ENCODE peak calls at places on chromosomes 16 and 17, in eight cellular contexts. M is body of pancreas, A is tibial nerve, O is IMR-90, J is A549, H is HCT116, C is Peyer's patch, R is heart left ventricle. G is an unnamed sample. For H3K4me1, the result is how much of the 10 kb centered on the place peaks cover.

GRCh38 chr17:49486012-49486641 is 9.0 kb upstream of the NGFR start:
- DNase-seq in O (no peak), R (no peak), J (no peak), H (no peak), M (no peak), A (no peak), C (no peak), G (peak)

GRCh38 chr17:43645450-43645764 is 16.3 kb downstream of the MEOX1 start:
- DNase-seq in C (no peak), A (no peak), M (no peak), H (no peak), J (no peak), O (no peak), R (no peak), G (no peak)

GRCh38 chr16:87145181-87146176 is 171.7 kb downstream of the C16orf95 start:
- DNase-seq in O (peak), M (no peak), A (no peak), R (no peak), J (peak), C (no peak), H (peak), G (no peak)

GRCh38 chr17:35132099-35132498 is 10.0 kb downstream of the NLE1 start:
- DNase-seq in A (no peak), H (no peak), C (no peak), O (no peak), J (no peak), M (no peak), R (no peak), G (no peak)

GRCh38 chr17:64315032-64315490 is 52.0 kb upstream of the TEX2 start:
- DNase-seq in R (peak), H (no peak), A (peak), O (no peak), J (no peak), C (peak), M (peak), G (peak)

GRCh38 chr17:10618202-10618635 is 38.9 kb downstream of the MYH3 start:
- DNase-seq in M (peak), H (peak), O (peak), C (peak), J (peak), R (peak), A (peak), G (peak)

GRCh38 chr16:51133691-51134090 is 17.4 kb downstream of the SALL1 start:
- DNase-seq in C (no peak), M (no peak), H (no peak), A (no peak), O (no peak), J (no peak), R (no peak), G (no peak)

GRCh38 chr16:71542377-71542776 is 16.2 kb downstream of the CHST4 start:
- DNase-seq in J (peak), C (peak), H (peak), M (peak), O (peak), R (no peak), A (peak), G (peak)

GRCh38 chr16:89031715-89032659 is 55.0 kb upstream of the CBFA2T3 start:
- DNase-seq in R (no peak), H (no peak), M (no peak), C (no peak), O (no peak), A (peak), J (no peak), G (no peak)

GRCh38 chr17:82524540-82524939 is 5.0 kb downstream of the FOXK2 start:
- DNase-seq in A (no peak), O (no peak), R (no peak), H (no peak), M (peak), C (no peak), J (no peak), G (no peak)

GRCh38 chr17:8941980-8942617 is 23.4 kb downstream of the PIK3R5 start:
- DNase-seq in J (no peak), C (no peak), A (no peak), H (no peak), M (no peak), R (no peak), O (no peak), G (no peak)

GRCh38 chr17:81735181-81736102 is 23.4 kb downstream of the SLC25A10 start:
- DNase-seq in H (no peak), C (peak), R (no peak), A (no peak), M (peak), O (peak), J (no peak), G (no peak)

GRCh38 chr17:45371414-45372324 is 54.8 kb upstream of the MAP3K14 start:
- DNase-seq in C (peak), H (peak), J (peak), M (peak), R (peak), A (peak), O (peak), G (peak)

GRCh38 chr16:27841911-27842310 is 221.6 kb downstream of the GSG1L start:
- DNase-seq in C (no peak), H (no peak), O (no peak), J (no peak), R (no peak), M (no peak), A (no peak), G (no peak)

GRCh38 chr17:5785343-5785742 is 201.0 kb upstream of the NLRP1 start:
- DNase-seq in C (no peak), J (no peak), M (no peak), O (peak), R (no peak), A (no peak), H (no peak), G (no peak)

GRCh38 chr16:77443834-77444460 is 9.1 kb upstream of the ADAMTS18 start:
- DNase-seq in C (no peak), O (no peak), J (no peak), R (no peak), M (no peak), H (no peak), A (no peak), G (no peak)

GRCh38 chr17:41973457-41973856 is 6.9 kb downstream of the CNP start:
- DNase-seq in A (no peak), M (no peak), R (no peak), C (no peak), H (no peak), O (no peak), J (no peak), G (peak)

GRCh38 chr16:79613009-79613408 is 12.5 kb upstream of the MAF start:
- DNase-seq in J (no peak), M (no peak), H (no peak), C (no peak), O (no peak), R (no peak), A (no peak), G (no peak)

GRCh38 chr17:681738-682137 is 32.9 kb downstream of the VPS53 start:
- DNase-seq in M (no peak), R (no peak), H (no peak), C (no peak), A (no peak), O (peak), J (no peak), G (no peak)

GRCh38 chr17:5758651-5759050 is 174.3 kb upstream of the NLRP1 start:
- DNase-seq in H (peak), O (peak), A (no peak), R (no peak), M (no peak), C (no peak), J (peak), G (peak)

GRCh38 chr17:2094891-2095535 is 40.1 kb downstream of the HIC1 start:
- DNase-seq in A (no peak), H (no peak), J (peak), O (peak), C (no peak), R (peak), M (peak), G (no peak)

GRCh38 chr17:35214192-35214591 is 20.0 kb upstream of the SLC35G3 start:
- DNase-seq in J (no peak), R (no peak), O (no peak), H (no peak), A (no peak), C (no peak), M (no peak), G (no peak)

GRCh38 chr17:67606471-67606870 is 111.3 kb upstream of the NOL11 start:
- DNase-seq in J (no peak), M (peak), C (no peak), O (peak), H (no peak), A (peak), R (peak), G (peak)

GRCh38 chr17:2138768-2139167 is 83.9 kb downstream of the HIC1 start:
- DNase-seq in R (peak), C (no peak), A (no peak), J (no peak), M (peak), O (no peak), H (no peak), G (peak)

GRCh38 chr16:67959520-67959919 is 8.9 kb downstream of the SLC12A4 start:
- DNase-seq in J (no peak), C (no peak), A (peak), R (peak), H (no peak), M (peak), O (peak), G (peak)

GRCh38 chr17:40451420-40451819 is 8.2 kb downstream of the IGFBP4 start:
- DNase-seq in A (peak), R (peak), C (peak), M (peak), J (no peak), O (peak), H (no peak), G (peak)

GRCh38 chr16:15707332-15707731 is 57.3 kb downstream of the NDE1 start:
- DNase-seq in O (no peak), M (no peak), C (no peak), J (no peak), H (no peak), R (no peak), A (no peak), G (no peak)

GRCh38 chr17:48460055-48460454 is 30.0 kb upstream of the SKAP1 start:
- DNase-seq in A (no peak), J (no peak), C (no peak), O (no peak), H (no peak), M (no peak), R (no peak), G (no peak)

GRCh38 chr17:30942311-30943079 is 20.8 kb downstream of the ADAP2 start:
- DNase-seq in M (no peak), C (no peak), A (no peak), J (no peak), R (no peak), H (no peak), O (peak), G (no peak)

GRCh38 chr16:75946058-75946457 is 219.8 kb upstream of the CPHXL start:
- DNase-seq in O (no peak), R (no peak), H (no peak), J (no peak), M (peak), A (no peak), C (no peak), G (no peak)

GRCh38 chr16:89860747-89861304 is 12.6 kb upstream of the TCF25 start:
- DNase-seq in M (peak), A (peak), J (peak), R (peak), C (peak), O (peak), H (peak), G (peak)

GRCh38 chr16:75061677-75062076 is 54.9 kb downstream of the LDHD start:
- DNase-seq in A (no peak), C (no peak), J (no peak), R (no peak), O (no peak), H (no peak), M (no peak), G (no peak)

GRCh38 chr17:72346306-72346705 is 225.5 kb downstream of the SOX9 start:
- DNase-seq in M (no peak), H (no peak), C (no peak), R (no peak), A (no peak), J (no peak), O (no peak), G (no peak)
- TF ChIP-seq POLR2A in M (no peak), H (no peak), C (no peak), R (no peak), A (no peak), J (no peak), O (no peak), G (no peak)

DNA sequence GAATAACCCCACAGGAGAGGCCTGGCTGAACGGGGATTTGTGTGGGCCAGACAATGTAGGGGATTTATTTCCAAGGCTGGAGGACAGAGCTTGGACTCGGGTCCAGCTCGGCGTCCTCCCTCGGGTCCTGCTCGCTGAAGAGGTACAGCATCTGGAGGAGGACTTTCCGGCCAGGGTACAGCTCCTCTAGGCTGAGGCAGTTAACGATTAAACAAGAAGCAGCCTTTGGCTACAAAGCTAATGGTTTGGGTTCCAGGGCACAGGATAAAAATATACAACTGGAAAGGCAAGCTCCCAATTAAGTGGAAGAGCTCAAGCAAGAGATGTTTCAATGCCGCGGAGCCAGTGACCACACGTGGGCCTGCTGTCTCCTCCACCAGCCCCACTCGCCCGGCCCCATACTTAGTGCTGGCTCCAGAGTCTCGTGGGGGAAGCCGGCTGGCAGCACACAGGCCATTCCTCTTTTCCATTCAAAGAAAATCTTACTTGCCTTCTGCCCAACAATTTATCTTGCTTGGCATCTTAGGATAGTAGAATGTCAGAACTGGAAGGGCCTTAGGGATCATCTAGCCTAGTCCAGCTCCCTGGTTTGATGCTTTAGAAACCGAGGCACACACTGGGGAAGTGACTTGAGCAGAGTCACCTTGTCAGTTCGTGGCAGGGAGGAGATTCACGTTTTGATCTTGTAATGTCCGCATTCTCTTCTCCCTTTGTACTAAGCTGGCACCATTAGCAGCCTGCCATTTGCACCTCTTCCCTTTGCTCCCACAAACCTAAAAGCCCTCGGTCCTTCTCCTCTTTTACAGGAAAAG is 85.9 kb upstream of the TBX2 start:
- DNase-seq in M (no peak), C (no peak), J (no peak), O (no peak), H (no peak), A (no peak), R (peak), G (no peak)
- H3K4me1 ChIP-seq in M (under half), C (under half), J (under half), O (under half), H (under half), A (under half), R (under half), G (under half)

GRCh38 chr16:2821483-2822157 is 4.6 kb downstream of the PRSS21 start:
- DNase-seq in A (no peak), J (no peak), M (no peak), H (no peak), O (no peak), C (no peak), R (no peak), G (no peak)

GRCh38 chr16:2820836-2821482 is 3.9 kb downstream of the PRSS21 start:
- DNase-seq in A (no peak), M (no peak), H (no peak), R (no peak), O (no peak), C (no peak), J (no peak), G (no peak)

GRCh38 chr16:2819939-2820835 is 3.1 kb downstream of the PRSS21 start:
- DNase-seq in J (no peak), O (no peak), M (no peak), H (no peak), A (no peak), R (no peak), C (peak), G (no peak)

GRCh38 chr16:2824626-2825025 is 5.5 kb upstream of the ZG16B start:
- DNase-seq in H (no peak), J (no peak), R (no peak), M (no peak), C (no peak), A (no peak), O (no peak), G (no peak)

GRCh38 chr16:2822158-2822495 is 5.1 kb downstream of the PRSS21 start:
- DNase-seq in C (no peak), H (no peak), R (no peak), J (no peak), O (no peak), M (no peak), A (no peak), G (no peak)
- TF ChIP-seq CTCF in C (no peak), H (no peak), R (no peak), J (no peak), O (no peak), M (no peak), A (no peak), G (no peak)

GRCh38 chr17:7838291-7839075 is 4.5 kb downstream of the KDM6B start:
- DNase-seq in H (no peak), C (no peak), R (no peak), M (peak), O (peak), J (peak), A (no peak), G (peak)

GRCh38 chr17:7837375-7838290 is 3.6 kb downstream of the KDM6B start:
- DNase-seq in O (no peak), A (no peak), M (no peak), R (no peak), H (no peak), C (no peak), J (no peak), G (no peak)

GRCh38 chr17:7835818-7836595 is 2.0 kb downstream of the KDM6B start:
- DNase-seq in A (peak), M (peak), J (peak), H (no peak), C (peak), R (peak), O (peak), G (peak)

GRCh38 chr17:7834891-7835817 is 1.1 kb downstream of the KDM6B start:
- DNase-seq in C (peak), R (peak), O (peak), H (peak), A (peak), J (peak), M (peak), G (peak)

GRCh38 chr17:7836596-7837374 is 2.8 kb downstream of the KDM6B start:
- DNase-seq in R (peak), J (peak), C (peak), A (peak), O (peak), M (peak), H (peak), G (peak)
- TF ChIP-seq POLR2A in R (no peak), J (no peak), C (no peak), A (peak), O (no peak), M (no peak), H (no peak), G (peak)